ENCODE peak calls at places on chromosome 21, in five cellular contexts. Y, O, D, T and B are unnamed samples.

GRCh38 chr21:45506241-45506817 is 35.9 kb downstream of the SLC19A1 start:
- DNase-seq in Y (no peak), O (no peak), D (no peak), T (no peak), B (no peak)

GRCh38 chr21:36509966-36510742 is 30.2 kb upstream of the CLDN14 start:
- DNase-seq in Y (no peak), O (no peak), D (no peak), T (no peak), B (no peak)

GRCh38 chr21:16342932-16343331 is 613.1 kb downstream of the USP25 start:
- DNase-seq in Y (no peak), O (no peak), D (no peak), T (no peak), B (no peak)

GRCh38 chr21:44413566-44414290 is 41.6 kb upstream of the LRRC3 start:
- DNase-seq in Y (no peak), O (no peak), D (no peak), T (no peak), B (no peak)

GRCh38 chr21:42941696-42942085 is 16.3 kb upstream of the ERVH48-1 start:
- DNase-seq in Y (no peak), O (no peak), D (no peak), T (no peak), B (no peak)

GRCh38 chr21:25881524-25882376 is 147.0 kb downstream of the GABPA start:
- DNase-seq in Y (peak; percentile 74), O (peak; percentile 53), D (peak; percentile 66), T (peak; percentile 14), B (peak; percentile 16)

GRCh38 chr21:42350271-42350885 is 416 bp downstream of the TFF2 start:
- DNase-seq in Y (no peak), O (no peak), D (no peak), T (no peak), B (no peak)

GRCh38 chr21:41777934-41778815 is 11.3 kb upstream of the RIPK4 start:
- DNase-seq in Y (peak; percentile 18), O (no peak), D (peak; percentile 75), T (peak; percentile 65), B (no peak)

GRCh38 chr21:29979043-29979442 is 39.2 kb upstream of the GRIK1 start:
- DNase-seq in Y (no peak), O (no peak), D (no peak), T (no peak), B (no peak)

GRCh38 chr21:35635261-35635660 is 425.1 kb downstream of the SETD4 start:
- DNase-seq in Y (no peak), O (no peak), D (no peak), T (no peak), B (no peak)